ENCODE peak calls at places on chromosome 15, in eight cellular contexts. Z, P, I, M, C, V, U and W are unnamed samples.
A peak's percentile ranks its signal among the peaks of the same experiment; 100 is the strongest.

GRCh38 chr15:58269455-58270414 is 131.6 kb downstream of the AQP9 start:
- DNase-seq in Z (peak; percentile 30), M (peak; percentile 29), V (no peak), I (peak; percentile 66), C (peak; percentile 25), P (peak; percentile 51), U (peak; percentile 35), W (peak; percentile 37)

GRCh38 chr15:32855942-32856341 is 138.1 kb downstream of the GREM1 start:
- DNase-seq in Z (peak; percentile 95), U (peak; percentile 98), I (peak; percentile 99), M (no peak), P (peak; percentile 98), V (no peak), C (peak; percentile 95), W (no peak)

GRCh38 chr15:79942656-79943481 is 28.1 kb downstream of the BCL2A1 start:
- DNase-seq in I (peak; percentile 10), Z (no peak), P (peak; percentile 12), V (no peak), C (no peak), U (no peak), M (no peak), W (no peak)

GRCh38 chr15:39578851-39579486 is 1.9 kb upstream of the THBS1 start:
- DNase-seq in M (no peak), U (no peak), V (no peak), I (peak; percentile 20), C (peak; percentile 15), P (no peak), Z (no peak), W (no peak)

GRCh38 chr15:91634163-91634562 is 219.3 kb upstream of the SLCO3A1 start:
- DNase-seq in C (no peak), V (no peak), I (no peak), Z (no peak), M (no peak), U (no peak), P (no peak), W (no peak)

GRCh38 chr15:78003539-78004008 is 73.9 kb downstream of the TBC1D2B start:
- DNase-seq in U (no peak), I (no peak), C (no peak), M (no peak), V (no peak), P (no peak), Z (no peak), W (no peak)

GRCh38 chr15:95674031-95674430 is 656.5 kb upstream of the NR2F2 start:
- DNase-seq in V (no peak), P (no peak), M (no peak), Z (no peak), C (no peak), I (no peak), U (no peak), W (no peak)

GRCh38 chr15:31367021-31367729 is 40.5 kb downstream of the KLF13 start:
- DNase-seq in Z (no peak), P (no peak), C (no peak), M (no peak), V (no peak), I (no peak), U (no peak), W (no peak)

GRCh38 chr15:59255647-59256380 is 49.2 kb downstream of the LDHAL6B start:
- DNase-seq in V (no peak), P (peak; percentile 22), Z (no peak), C (no peak), M (no peak), I (no peak), U (no peak), W (no peak)

GRCh38 chr15:90860942-90861675 is 7.3 kb upstream of the FURIN start:
- DNase-seq in C (no peak), V (no peak), I (peak; percentile 85), U (no peak), Z (no peak), M (no peak), P (no peak), W (no peak)

GRCh38 chr15:39801641-39802309 is 19.1 kb upstream of the FSIP1 start:
- DNase-seq in M (no peak), P (no peak), I (no peak), U (no peak), C (no peak), Z (no peak), V (no peak), W (peak; percentile 29)

GRCh38 chr15:40217166-40217785 is 21.6 kb upstream of the PAK6 start:
- DNase-seq in U (peak; percentile 55), I (peak; percentile 67), P (peak; percentile 64), M (peak; percentile 36), Z (peak; percentile 56), V (no peak), C (peak; percentile 40), W (no peak)

GRCh38 chr15:79028411-79028964 is 62.1 kb downstream of the RASGRF1 start:
- DNase-seq in P (peak; percentile 43), U (no peak), Z (no peak), M (peak; percentile 73), C (no peak), I (peak; percentile 14), V (no peak), W (peak; percentile 69)

GRCh38 chr15:89666147-89666857 is 11.0 kb upstream of the KIF7 start:
- DNase-seq in C (no peak), Z (no peak), I (no peak), U (no peak), V (no peak), M (no peak), P (no peak), W (no peak)

GRCh38 chr15:95812491-95812890 is 518.0 kb upstream of the NR2F2 start:
- DNase-seq in C (no peak), P (no peak), V (no peak), M (no peak), I (peak; percentile 55), Z (no peak), U (peak; percentile 35), W (no peak)

GRCh38 chr15:35871282-35871681 is 325.3 kb upstream of the DPH6 start:
- DNase-seq in V (no peak), M (no peak), P (no peak), Z (no peak), U (no peak), I (no peak), C (no peak), W (no peak)

GRCh38 chr15:84715442-84716035 is 400 bp downstream of the SEC11A start:
- DNase-seq in I (peak; percentile 43), C (no peak), Z (no peak), M (peak; percentile 9), U (no peak), P (peak; percentile 20), V (no peak), W (peak; percentile 25)

GRCh38 chr15:63877713-63878271 is 44.0 kb upstream of the HERC1 start:
- DNase-seq in M (no peak), C (no peak), U (no peak), P (no peak), I (no peak), Z (no peak), V (no peak), W (no peak)

GRCh38 chr15:99592135-99592845 is 26.5 kb downstream of the MEF2A start:
- DNase-seq in I (peak; percentile 56), U (no peak), Z (peak; percentile 45), P (peak; percentile 50), C (no peak), V (no peak), M (no peak), W (no peak)
- TF ChIP-seq CTCF in I (no peak), U (no peak), Z (no peak), P (no peak), C (no peak), V (no peak), M (no peak), W (no peak)

GRCh38 chr15:100034191-100034590 is 301.0 kb upstream of the LYSMD4 start:
- DNase-seq in C (no peak), Z (no peak), M (no peak), I (no peak), U (no peak), V (peak; percentile 49), P (no peak), W (no peak)
- TF ChIP-seq CTCF in C (no peak), Z (no peak), M (no peak), I (no peak), U (no peak), V (no peak), P (no peak), W (no peak)

GRCh38 chr15:60592386-60593339 is 113.7 kb upstream of the ICE2 start:
- DNase-seq in P (peak; percentile 29), U (no peak), C (no peak), Z (no peak), I (peak; percentile 54), V (peak; percentile 89), M (peak; percentile 56), W (peak; percentile 82)
- TF ChIP-seq CTCF in P (peak; percentile 10), U (no peak), C (no peak), Z (no peak), I (no peak), V (no peak), M (peak; percentile 40), W (no peak)

GRCh38 chr15:67571643-67572415 is 29.3 kb downstream of the MAP2K5 start:
- DNase-seq in Z (no peak), I (no peak), V (no peak), C (no peak), M (no peak), U (no peak), P (no peak), W (no peak)
- TF ChIP-seq CTCF in Z (no peak), I (peak; percentile 1), V (no peak), C (no peak), M (no peak), U (no peak), P (peak; percentile 4), W (no peak)

GRCh38 chr15:101091080-101092017 is 160.5 kb downstream of the CHSY1 start:
- DNase-seq in I (peak; percentile 90), Z (peak; percentile 52), C (peak; percentile 35), P (peak; percentile 89), M (peak; percentile 72), V (no peak), U (peak; percentile 64), W (no peak)

GRCh38 chr15:101092867-101093202 is 159.0 kb downstream of the CHSY1 start:
- DNase-seq in P (no peak), M (no peak), U (no peak), C (no peak), Z (no peak), I (no peak), V (no peak), W (no peak)

GRCh38 chr15:101097111-101097510 is 154.7 kb downstream of the CHSY1 start:
- DNase-seq in V (no peak), C (no peak), I (no peak), U (no peak), Z (no peak), M (no peak), P (no peak), W (no peak)

GRCh38 chr15:101092186-101092866 is 159.5 kb downstream of the CHSY1 start:
- DNase-seq in Z (no peak), P (no peak), V (no peak), C (no peak), I (peak; percentile 33), U (no peak), M (no peak), W (no peak)

GRCh38 chr15:101093959-101094358 is 157.9 kb downstream of the CHSY1 start:
- DNase-seq in P (no peak), I (no peak), V (no peak), M (no peak), U (no peak), Z (no peak), C (no peak), W (no peak)
- TF ChIP-seq CTCF in P (no peak), I (no peak), V (no peak), M (no peak), U (no peak), Z (no peak), C (no peak), W (no peak)

GRCh38 chr15:29046946-29047345 is 161.2 kb downstream of the APBA2 start:
- DNase-seq in P (no peak), C (no peak), V (no peak), U (no peak), M (peak; percentile 16), Z (no peak), I (no peak), W (peak; percentile 3)
- TF ChIP-seq CTCF in P (no peak), C (no peak), V (no peak), U (no peak), M (no peak), Z (no peak), I (no peak), W (no peak)